ENCODE peak calls at places on chromosomes 1 and 21, in five cellular contexts. R is tibial artery, G is AG04450, D is neural progenitor cell, Y is MM.1S. U is an unnamed sample.

GRCh38 chr1:57845041-57845440 is 421.2 kb upstream of the DAB1 start:
- DNase-seq in D (no peak), R (no peak), G (no peak), Y (no peak), U (no peak)

GRCh38 chr1:67850151-67850551 is 16.9 kb upstream of the GNG12 start:
- DNase-seq in G (no peak), Y (peak; percentile 53), D (peak; percentile 26), R (no peak), U (no peak)

GRCh38 chr1:239719642-239720258 is 333.4 kb downstream of the CHRM3 start:
- DNase-seq in Y (peak; percentile 39), G (no peak), R (no peak), D (no peak), U (no peak)

GRCh38 chr1:154129392-154129970 is 25.4 kb downstream of the NUP210L start:
- DNase-seq in Y (no peak), G (no peak), R (no peak), D (no peak), U (no peak)

GRCh38 chr21:33618407-33618806 is 23.1 kb downstream of the CRYZL1 start:
- DNase-seq in D (peak; percentile 31), G (no peak), Y (no peak), R (no peak), U (no peak)

GRCh38 chr1:55813619-55814018 is 598.5 kb upstream of the USP24 start:
- DNase-seq in R (peak; percentile 75), G (peak; percentile 63), Y (no peak), D (no peak), U (no peak)

GRCh38 chr1:241336335-241336734 is 20.7 kb downstream of the RGS7 start:
- DNase-seq in G (no peak), R (no peak), D (no peak), Y (no peak), U (no peak)

GRCh38 chr21:35575280-35575915 is 484.9 kb downstream of the SETD4 start:
- DNase-seq in Y (no peak), R (no peak), G (peak; percentile 81), D (no peak), U (no peak)

GRCh38 chr1:25703041-25703440 is 86.5 kb downstream of the MAN1C1 start:
- DNase-seq in R (no peak), G (no peak), D (no peak), Y (no peak), U (no peak)

GRCh38 chr1:83857108-83857507 is 141.8 kb downstream of the TTLL7 start:
- DNase-seq in G (no peak), D (peak; percentile 22), Y (no peak), R (no peak), U (no peak)

GRCh38 chr1:228091084-228091483 is 8.6 kb downstream of the ARF1 start:
- DNase-seq in D (no peak), Y (no peak), G (no peak), R (no peak), U (no peak)

GRCh38 chr1:215718888-215719287 is 151.8 kb downstream of the KCTD3 start:
- DNase-seq in D (no peak), R (no peak), Y (no peak), G (no peak), U (no peak)

GRCh38 chr1:82564338-82564737 is 763.6 kb downstream of the ADGRL2 start:
- DNase-seq in R (no peak), G (no peak), Y (no peak), D (no peak), U (no peak)

GRCh38 chr1:109281680-109282496 is 1.1 kb downstream of the PSRC1 start:
- DNase-seq in Y (no peak), D (no peak), R (no peak), G (no peak), U (no peak)

GRCh38 chr1:159177273-159177907 is 6.0 kb downstream of the CADM3 start:
- DNase-seq in Y (peak; percentile 81), D (peak; percentile 93), G (peak; percentile 16), R (no peak), U (no peak)

GRCh38 chr1:206658264-206658980 is 23.1 kb downstream of the DYRK3 start:
- DNase-seq in Y (peak; percentile 54), D (peak; percentile 68), R (no peak), G (no peak), U (no peak)

GRCh38 chr1:38915352-38915948 is 26.2 kb downstream of the RHBDL2 start:
- DNase-seq in Y (no peak), D (no peak), R (no peak), G (peak; percentile 15), U (no peak)

GRCh38 chr21:43619856-43620255 is 39.4 kb downstream of the HSF2BP start:
- DNase-seq in D (peak; percentile 13), G (no peak), R (no peak), Y (no peak), U (no peak)

GRCh38 chr1:31583995-31584868 is 7.9 kb downstream of the TINAGL1 start:
- DNase-seq in R (peak; percentile 87), Y (no peak), G (no peak), D (no peak), U (peak; percentile 97)

GRCh38 chr1:64917328-64917861 is 49.0 kb downstream of the JAK1 start:
- DNase-seq in D (peak; percentile 12), Y (no peak), R (peak; percentile 78), G (peak; percentile 97), U (no peak)

GRCh38 chr21:41559658-41560599 is 52.0 kb upstream of the TMPRSS2 start:
- DNase-seq in D (no peak), Y (no peak), G (no peak), R (no peak), U (no peak)

GRCh38 chr1:155174334-155175280 is 958 bp downstream of the TRIM46 start:
- DNase-seq in G (no peak), Y (no peak), R (no peak), D (peak; percentile 81), U (peak; percentile 74)

GRCh38 chr1:109933856-109934711 is 23.4 kb downstream of the CSF1 start:
- DNase-seq in G (no peak), D (no peak), R (no peak), Y (no peak), U (no peak)

GRCh38 chr1:107056426-107057196 is at the start of gene PRMT6:
- DNase-seq in D (peak; percentile 91), Y (peak; percentile 61), R (peak; percentile 77), G (peak; percentile 26), U (peak; percentile 84)

GRCh38 chr1:48048064-48048463 is 50.9 kb upstream of the TRABD2B start:
- DNase-seq in G (no peak), D (no peak), R (peak; percentile 34), Y (no peak), U (no peak)

GRCh38 chr1:106526650-106527049 is 529.8 kb upstream of the PRMT6 start:
- DNase-seq in R (no peak), Y (no peak), D (no peak), G (peak; percentile 4), U (no peak)

GRCh38 chr1:16122916-16123315 is 33.0 kb downstream of the EPHA2 start:
- DNase-seq in G (peak; percentile 41), R (no peak), Y (no peak), D (no peak), U (no peak)

GRCh38 chr1:109636201-109636952 is 16.7 kb downstream of the AMPD2 start:
- DNase-seq in D (no peak), G (no peak), Y (no peak), R (no peak), U (no peak)

GRCh38 chr21:44846485-44847260 is 26.8 kb downstream of the PTTG1IP start:
- DNase-seq in Y (no peak), G (no peak), R (peak; percentile 78), D (peak; percentile 31), U (peak; percentile 82)

GRCh38 chr1:47431534-47431933 is 6.3 kb upstream of the FOXD2 start:
- DNase-seq in G (no peak), Y (no peak), R (no peak), D (no peak), U (no peak)

GRCh38 chr1:91026777-91027176 is 4.9 kb upstream of the ZNF644 start:
- DNase-seq in Y (peak; percentile 32), D (no peak), G (no peak), R (no peak), U (no peak)

GRCh38 chr21:20313013-20313412 is 685.2 kb upstream of the NCAM2 start:
- DNase-seq in D (no peak), R (no peak), Y (no peak), G (no peak), U (no peak)

GRCh38 chr1:204683284-204684205 is 2.0 kb downstream of the LRRN2 start:
- DNase-seq in Y (no peak), D (no peak), G (no peak), R (no peak), U (no peak)
- H3K27ac ChIP-seq in Y (no peak overlapping the region), D (no peak overlapping the region), G (no peak overlapping the region), R (no peak overlapping the region), U (no peak overlapping the region)

DNA sequence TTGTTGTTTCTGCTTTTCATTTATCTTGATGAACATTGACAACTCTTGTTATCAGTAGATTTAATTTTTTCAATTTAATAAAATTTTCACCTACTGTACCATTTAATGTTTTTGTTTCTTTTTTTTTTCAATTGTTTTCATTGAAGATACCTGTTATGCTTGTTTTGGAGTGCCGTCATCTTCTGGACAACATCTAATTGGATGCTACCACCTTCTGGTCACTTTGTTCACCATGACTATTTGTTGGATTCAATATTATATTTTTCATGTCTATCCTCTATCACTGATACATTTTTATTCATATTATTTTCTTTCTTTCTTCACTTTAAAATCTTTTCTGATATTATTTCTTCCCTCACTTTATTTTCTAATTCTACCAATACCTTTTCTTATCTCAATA is 14.0 kb downstream of the KRTAP21-2 start:
- DNase-seq in G (no peak), D (no peak), R (no peak), Y (no peak), U (no peak)
- H3K4me3 ChIP-seq in G (no peak overlapping the region), D (no peak overlapping the region), R (no peak overlapping the region), Y (no peak overlapping the region), U (no peak overlapping the region)

GRCh38 chr1:169338617-169339016 is 29.0 kb downstream of the NME7 start:
- DNase-seq in R (no peak), D (no peak), G (no peak), Y (no peak), U (no peak)
- H3K27ac ChIP-seq in R (no peak overlapping the region), D (no peak overlapping the region), G (no peak overlapping the region), Y (no peak overlapping the region), U (no peak overlapping the region)

GRCh38 chr1:89833183-89834077 is 12.6 kb downstream of the LRRC8D start:
- DNase-seq in G (no peak), R (no peak), D (no peak), Y (no peak), U (no peak)

GRCh38 chr1:89831462-89832113 is 10.8 kb downstream of the LRRC8D start:
- DNase-seq in G (no peak), D (peak; percentile 62), R (no peak), Y (no peak), U (no peak)

GRCh38 chr1:89836252-89836996 is 15.6 kb downstream of the LRRC8D start:
- DNase-seq in D (no peak), Y (no peak), R (no peak), G (no peak), U (no peak)

GRCh38 chr1:89832481-89833127 is 11.8 kb downstream of the LRRC8D start:
- DNase-seq in D (no peak), Y (no peak), G (no peak), R (no peak), U (no peak)

GRCh38 chr1:89834078-89834704 is 13.4 kb downstream of the LRRC8D start:
- DNase-seq in Y (no peak), R (no peak), G (no peak), D (no peak), U (no peak)
- H3K4me3 ChIP-seq in Y (no peak overlapping the region), R (no peak overlapping the region), G (no peak overlapping the region), D (no peak overlapping the region), U (no peak overlapping the region)

GRCh38 chr1:45678489-45678888 is 7.8 kb downstream of the GPBP1L1 start:
- DNase-seq in D (no peak), G (no peak), R (no peak), Y (no peak), U (no peak)
- H3K27ac ChIP-seq in D (no peak overlapping the region), G (no peak overlapping the region), R (peak overlapping the region; percentile 50), Y (no peak overlapping the region), U (no peak overlapping the region)

U was measured in coronary artery.